ENCODE peak calls at places on chromosome 7, in four cellular contexts. Q is PC-9, S is left ventricle myocardium inferior, A is stomach. F is an unnamed sample.
A peak's percentile ranks its signal among the peaks of the same experiment; 100 is the strongest.

GRCh38 chr7:68752485-68752884 is 845.8 kb upstream of the AUTS2 start:
- DNase-seq in A (no peak), S (peak; percentile 19), Q (no peak), F (no peak)

GRCh38 chr7:73988197-73988596 is 39.8 kb upstream of the ELN start:
- DNase-seq in A (no peak), Q (no peak), S (peak; percentile 68), F (no peak)

GRCh38 chr7:128419262-128419661 is 9.5 kb upstream of the IMPDH1 start:
- DNase-seq in A (no peak), Q (no peak), S (no peak), F (no peak)

GRCh38 chr7:7596156-7596555 is 29.5 kb downstream of the MIOS start:
- DNase-seq in S (no peak), A (no peak), Q (no peak), F (no peak)

GRCh38 chr7:96989241-96989858 is 16.0 kb upstream of the DLX6 start:
- DNase-seq in A (no peak), S (no peak), Q (no peak), F (no peak)

GRCh38 chr7:39406464-39406863 is 159.7 kb upstream of the YAE1 start:
- DNase-seq in S (no peak), A (peak; percentile 31), Q (no peak), F (no peak)

GRCh38 chr7:33757563-33758165 is 147.7 kb upstream of the BMPER start:
- DNase-seq in Q (no peak), A (peak; percentile 55), S (no peak), F (no peak)

GRCh38 chr7:157337316-157338149 is 729 bp downstream of the DNAJB6 start:
- DNase-seq in A (peak; percentile 76), S (peak; percentile 68), Q (peak; percentile 54), F (peak; percentile 94)

GRCh38 chr7:121327671-121328070 is 1.1 kb upstream of the WNT16 start:
- DNase-seq in Q (no peak), A (no peak), S (no peak), F (no peak)

GRCh38 chr7:128408709-128409434 is 910 bp downstream of the IMPDH1 start:
- DNase-seq in Q (no peak), A (no peak), S (no peak), F (peak; percentile 55)

GRCh38 chr7:43516581-43517342 is 66.1 kb upstream of the STK17A start:
- DNase-seq in S (no peak), A (no peak), Q (no peak), F (no peak)

GRCh38 chr7:117229350-117229749 is 93.5 kb downstream of the WNT2 start:
- DNase-seq in S (no peak), Q (no peak), A (no peak), F (no peak)

GRCh38 chr7:101954494-101954893 is 137.1 kb downstream of the CUX1 start:
- DNase-seq in Q (no peak), A (no peak), S (no peak), F (no peak)
- H3K27ac ChIP-seq in Q (no peak overlapping the region), A (no peak overlapping the region), S (peak overlapping the region; percentile 89), F (no peak overlapping the region)

GRCh38 chr7:136884492-136884891 is 16.0 kb downstream of the CHRM2 start:
- DNase-seq in S (no peak), Q (no peak), A (no peak), F (no peak)
- H3K4me3 ChIP-seq in S (no peak overlapping the region), Q (no peak overlapping the region), A (no peak overlapping the region), F (no peak overlapping the region)

DNA sequence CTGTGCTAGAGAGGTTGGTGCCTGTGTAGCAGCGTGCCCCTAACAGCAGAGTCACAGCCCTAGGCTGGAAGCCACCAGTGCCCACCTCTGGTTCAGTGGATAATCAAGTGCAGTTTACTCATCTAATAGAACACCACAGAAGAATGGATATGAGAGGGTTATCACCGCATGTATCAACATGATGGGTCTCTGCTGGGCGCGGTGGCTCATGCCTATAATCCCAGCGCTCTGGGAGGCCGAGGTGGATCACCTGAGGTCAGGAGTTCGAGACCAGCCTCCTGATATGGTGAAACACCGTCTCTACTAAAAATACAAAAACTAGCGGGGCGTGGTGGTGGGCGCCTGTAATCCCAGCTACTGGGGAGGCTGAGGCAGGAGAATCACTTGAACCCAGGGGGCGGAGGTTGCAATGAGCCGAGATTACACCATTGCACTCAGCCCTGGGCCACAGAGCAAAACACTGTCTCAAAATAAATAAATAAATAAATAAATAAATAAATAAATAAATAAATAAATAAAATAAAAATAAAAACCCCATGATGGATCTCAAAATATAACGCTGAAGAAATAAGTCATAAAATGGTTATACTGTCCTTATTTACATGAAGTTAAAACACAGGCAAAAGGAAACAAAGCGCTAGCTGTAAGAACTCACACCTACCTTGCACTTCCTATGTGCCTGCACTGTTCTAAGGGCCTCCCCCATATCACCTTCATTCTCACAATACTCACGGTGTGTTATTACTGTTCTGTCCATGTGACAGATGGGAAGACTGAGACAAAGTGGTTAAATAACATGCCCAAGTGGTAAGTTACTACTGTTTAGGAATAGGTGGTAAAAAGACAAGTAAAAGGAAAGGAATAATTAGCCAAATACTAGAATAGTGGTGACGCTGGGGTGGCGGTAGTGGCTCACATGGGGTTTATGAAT is 70.9 kb downstream of the AMZ1 start:
- DNase-seq in A (no peak), Q (no peak), S (no peak), F (no peak)
- H3K27ac ChIP-seq in A (peak overlapping the region; percentile 88), Q (peak overlapping the region; percentile 93), S (peak overlapping the region; percentile 96), F (peak overlapping the region; percentile 88)

DNA sequence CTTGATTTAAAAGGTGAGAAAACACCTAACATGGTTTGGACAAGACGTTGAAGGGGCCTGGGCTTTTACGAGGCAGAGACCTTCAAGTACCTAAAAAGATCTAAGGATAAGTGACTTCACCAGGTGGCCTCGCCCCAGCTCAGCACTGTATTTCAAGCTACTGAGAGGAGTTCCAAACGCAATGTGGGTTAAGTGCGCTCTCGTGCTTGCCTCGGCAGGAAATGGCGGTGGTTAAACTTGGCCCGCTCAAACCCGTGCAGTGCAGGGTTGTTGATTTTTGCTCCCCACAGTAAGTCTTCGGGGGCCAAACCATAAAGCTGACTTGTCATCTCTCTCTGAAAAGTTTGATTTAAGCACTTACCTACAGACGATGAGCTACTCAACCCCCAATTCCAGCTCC is 249.9 kb downstream of the CREB5 start:
- DNase-seq in A (no peak), S (no peak), Q (no peak), F (no peak)
- H3K4me3 ChIP-seq in A (no peak overlapping the region), S (no peak overlapping the region), Q (no peak overlapping the region), F (no peak overlapping the region)

GRCh38 chr7:101867265-101867664 is 49.8 kb downstream of the CUX1 start:
- DNase-seq in A (no peak), Q (no peak), S (no peak), F (no peak)

GRCh38 chr7:101864039-101864438 is 46.6 kb downstream of the CUX1 start:
- DNase-seq in Q (no peak), A (no peak), S (no peak), F (no peak)

GRCh38 chr7:101866328-101866727 is 48.9 kb downstream of the CUX1 start:
- DNase-seq in Q (no peak), A (no peak), S (no peak), F (no peak)

GRCh38 chr7:101863598-101863997 is 46.2 kb downstream of the CUX1 start:
- DNase-seq in A (no peak), Q (no peak), S (no peak), F (no peak)

DNA sequence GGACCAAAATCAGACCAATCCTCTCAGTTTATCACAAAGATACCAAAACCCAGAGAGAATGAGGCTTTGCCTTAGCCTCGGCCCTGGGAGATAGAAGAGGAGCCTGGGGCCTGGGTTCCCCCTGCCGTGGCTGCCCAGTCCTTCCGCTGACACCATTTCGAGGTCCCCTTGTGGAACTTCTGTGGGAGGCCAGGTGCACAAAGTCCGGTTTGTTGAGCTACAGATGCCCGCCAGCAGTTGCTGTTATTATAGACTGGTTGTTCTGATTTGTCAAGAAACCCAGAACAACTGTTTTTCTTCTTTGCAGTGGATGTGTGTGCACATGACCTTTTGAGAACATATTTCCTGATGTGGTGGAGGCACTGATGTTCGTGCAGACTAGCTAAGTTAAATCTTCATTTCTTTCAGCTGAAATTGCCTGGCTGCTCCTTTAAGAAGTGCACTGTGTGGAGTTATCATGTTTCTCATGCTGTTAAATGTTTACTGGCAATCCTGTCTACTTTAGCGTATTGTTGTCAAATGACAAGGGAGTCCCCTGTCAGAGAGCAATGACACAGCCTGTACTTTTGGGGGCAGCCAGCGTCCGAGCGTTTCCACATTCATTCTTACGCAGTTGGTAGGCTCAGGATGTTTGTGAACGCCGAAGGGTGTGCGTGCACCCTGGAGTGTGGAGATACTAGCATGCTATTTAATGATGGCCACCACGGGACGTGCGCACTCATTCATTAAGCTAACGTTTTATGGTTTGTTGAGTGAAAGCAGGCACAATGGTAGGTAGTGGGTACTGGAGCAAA is 47.8 kb downstream of the CUX1 start:
- DNase-seq in S (no peak), Q (no peak), A (no peak), F (no peak)
- H3K27ac ChIP-seq in S (peak overlapping the region; percentile 33), Q (no peak overlapping the region), A (no peak overlapping the region), F (no peak overlapping the region)

GRCh38 chr7:100627238-100627549 is 14.2 kb downstream of the TFR2 start:
- DNase-seq in S (no peak), A (no peak), Q (no peak), F (no peak)
- H3K4me3 ChIP-seq in S (no peak overlapping the region), A (peak overlapping the region; percentile 29), Q (no peak overlapping the region), F (no peak overlapping the region)

GRCh38 chr7:20219446-20220292 is 2.5 kb upstream of the MACC1 start:
- DNase-seq in A (peak; percentile 84), Q (peak; percentile 100), S (peak; percentile 69), F (peak; percentile 81)
- H3K27ac ChIP-seq in A (peak overlapping the region; percentile 88), Q (peak overlapping the region; percentile 99), S (peak overlapping the region; percentile 82), F (peak overlapping the region; percentile 70)

GRCh38 chr7:14332155-14332554 is 342.7 kb upstream of the ETV1 start:
- DNase-seq in Q (no peak), A (no peak), S (peak; percentile 38), F (no peak)
- H3K4me3 ChIP-seq in Q (no peak overlapping the region), A (no peak overlapping the region), S (no peak overlapping the region), F (no peak overlapping the region)

DNA sequence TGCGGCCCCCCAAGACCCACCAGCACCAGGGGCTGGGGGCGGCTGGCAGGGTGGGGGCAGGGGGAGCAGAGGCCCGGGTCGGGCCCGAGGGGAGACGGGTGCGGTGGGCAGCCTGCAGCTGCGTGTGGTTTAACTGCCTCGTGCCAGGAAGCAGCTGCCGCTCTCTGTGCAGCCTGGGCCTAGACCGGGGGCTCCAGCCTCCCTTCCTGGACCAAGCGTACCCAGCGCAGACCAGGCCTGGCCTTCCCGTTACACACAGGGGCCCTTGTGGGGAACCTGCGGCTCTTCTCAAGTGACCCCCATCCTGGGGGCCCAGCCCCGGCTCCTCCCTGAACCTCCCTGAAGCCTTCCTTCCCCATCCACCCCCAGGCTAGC is 6.6 kb upstream of the INTS1 start:
- DNase-seq in S (no peak), Q (no peak), A (no peak), F (peak; percentile 64)
- H3K27ac ChIP-seq in S (no peak overlapping the region), Q (no peak overlapping the region), A (no peak overlapping the region), F (no peak overlapping the region)

GRCh38 chr7:4768597-4769569 is 6.5 kb upstream of the AP5Z1 start:
- DNase-seq in A (no peak), Q (no peak), S (no peak), F (peak; percentile 31)
- H3K4me3 ChIP-seq in A (no peak overlapping the region), Q (no peak overlapping the region), S (no peak overlapping the region), F (no peak overlapping the region)